ENCODE peak calls at places on chromosome 14, in ten cellular contexts. C is fibroblast of the aortic adventitia, B is PC-9, D is left ventricle myocardium inferior, H is mucosa of descending colon, E is suprapubic skin, K is cardiac fibroblast, W is epithelial cell of esophagus, U is right lobe of liver, I is AG09309. A is an unnamed sample.

GRCh38 chr14:20683896-20684661 is at the start of gene RNASE4:
- DNase-seq in K (peak; percentile 88), W (peak; percentile 85), I (peak; percentile 72), E (peak; percentile 94), H (peak; percentile 95), C (peak; percentile 93), D (peak; percentile 85), U (peak; percentile 93), B (peak; percentile 75), A (peak; percentile 92)

GRCh38 chr14:103382375-103382774 is 2.8 kb upstream of the MARK3 start:
- DNase-seq in K (peak; percentile 88), D (no peak), C (peak; percentile 71), B (no peak), H (no peak), U (no peak), I (no peak), W (peak; percentile 91), E (no peak), A (peak; percentile 76)

GRCh38 chr14:89681086-89682018 is 264.3 kb upstream of the FOXN3 start:
- DNase-seq in W (peak; percentile 9), C (no peak), H (no peak), U (no peak), B (no peak), I (no peak), K (no peak), D (no peak), E (no peak), A (no peak)

GRCh38 chr14:90511252-90511651 is 114.4 kb downstream of the CALM1 start:
- DNase-seq in C (no peak), H (no peak), U (no peak), B (no peak), I (no peak), E (no peak), K (no peak), D (no peak), W (no peak), A (no peak)

GRCh38 chr14:103204852-103205540 is 81.7 kb downstream of the TNFAIP2 start:
- DNase-seq in D (no peak), K (no peak), H (no peak), C (peak; percentile 65), U (no peak), E (no peak), W (peak; percentile 29), I (no peak), B (no peak), A (peak; percentile 30)

GRCh38 chr14:74417201-74417600 is 8.8 kb downstream of the SYNDIG1L start:
- DNase-seq in E (no peak), W (no peak), K (no peak), I (no peak), D (no peak), U (no peak), C (no peak), B (no peak), H (no peak), A (no peak)

GRCh38 chr14:85731198-85731597 is 201.3 kb downstream of the FLRT2 start:
- DNase-seq in K (peak; percentile 72), D (peak; percentile 35), E (no peak), I (no peak), B (no peak), U (no peak), W (no peak), C (peak; percentile 73), H (peak; percentile 11), A (peak; percentile 95)

GRCh38 chr14:24260026-24260779 is 2.8 kb downstream of the TGM1 start:
- DNase-seq in W (no peak), H (no peak), K (no peak), I (no peak), E (no peak), C (no peak), B (no peak), U (no peak), D (no peak), A (no peak)

GRCh38 chr14:101480747-101481530 is 80.4 kb upstream of the DIO3 start:
- DNase-seq in K (peak; percentile 54), H (no peak), U (peak; percentile 73), D (no peak), B (peak; percentile 45), W (peak; percentile 89), I (peak; percentile 33), C (peak; percentile 57), E (peak; percentile 67), A (peak; percentile 56)

GRCh38 chr14:104421401-104421821 is 158.2 kb upstream of the C14orf180 start:
- DNase-seq in I (no peak), H (no peak), W (no peak), K (no peak), U (peak; percentile 28), B (no peak), E (peak; percentile 66), C (no peak), D (no peak), A (no peak)

GRCh38 chr14:94113490-94113889 is 3.0 kb downstream of the IFI27 start:
- DNase-seq in E (no peak), C (peak; percentile 39), K (peak; percentile 31), H (peak; percentile 79), U (peak; percentile 83), W (peak; percentile 44), I (no peak), D (peak; percentile 63), B (no peak), A (peak; percentile 49)

GRCh38 chr14:47044841-47045240 is 393.3 kb upstream of the RPL10L start:
- DNase-seq in B (no peak), E (no peak), U (no peak), W (peak; percentile 53), H (no peak), D (no peak), C (no peak), I (no peak), K (no peak), A (no peak)
- TF ChIP-seq CTCF in B (no peak), E (no peak), U (no peak), W (peak; percentile 54), H (no peak), D (no peak), C (no peak), I (no peak), K (no peak), A (no peak)

GRCh38 chr14:78253986-78254385 is 83.8 kb downstream of the NRXN3 start:
- DNase-seq in K (peak; percentile 11), W (peak; percentile 92), E (no peak), H (no peak), C (peak; percentile 18), D (no peak), B (no peak), U (no peak), I (no peak), A (peak; percentile 92)
- H3K4me3 ChIP-seq in K (no peak overlapping the region), W (no peak overlapping the region), E (no peak overlapping the region), H (no peak overlapping the region), C (no peak overlapping the region), D (no peak overlapping the region), B (no peak overlapping the region), U (no peak overlapping the region), I (no peak overlapping the region), A (no peak overlapping the region)

GRCh38 chr14:61925732-61926445 is 163.7 kb downstream of the SNAPC1 start:
- DNase-seq in B (no peak), I (no peak), D (no peak), H (no peak), U (no peak), K (no peak), W (no peak), E (no peak), C (no peak), A (no peak)

GRCh38 chr14:61925043-61925442 is 162.8 kb downstream of the SNAPC1 start:
- DNase-seq in W (peak; percentile 70), H (peak; percentile 40), D (no peak), C (no peak), E (no peak), B (no peak), K (no peak), I (no peak), U (no peak), A (no peak)

GRCh38 chr14:61927015-61927414 is 164.8 kb downstream of the SNAPC1 start:
- DNase-seq in H (no peak), I (no peak), D (no peak), K (no peak), U (no peak), W (peak; percentile 83), B (peak; percentile 30), C (peak; percentile 20), E (no peak), A (no peak)

GRCh38 chr14:61927521-61927920 is 165.3 kb downstream of the SNAPC1 start:
- DNase-seq in E (no peak), I (no peak), W (peak; percentile 88), C (peak; percentile 19), U (no peak), H (no peak), B (peak; percentile 55), D (no peak), K (no peak), A (peak; percentile 19)

DNA sequence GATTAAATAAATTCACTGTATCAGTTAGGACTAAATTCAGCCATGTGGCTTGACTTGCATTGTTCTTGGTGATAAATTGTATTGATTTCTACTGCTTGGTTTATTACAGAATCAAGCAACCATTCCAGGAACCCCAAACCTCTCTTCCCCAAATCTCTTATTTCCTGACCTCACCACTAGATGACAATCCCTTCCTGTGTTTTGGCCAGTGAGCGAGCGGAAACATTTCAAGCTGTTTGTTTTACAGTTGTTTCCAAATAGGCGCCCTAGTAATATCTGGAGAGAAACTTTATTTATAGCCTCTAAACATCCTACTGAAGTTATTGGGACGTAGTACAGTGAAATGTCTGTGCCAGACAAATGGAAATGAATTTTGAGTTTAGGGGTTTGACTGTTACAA is 161.1 kb downstream of the SNAPC1 start:
- DNase-seq in E (no peak), B (no peak), W (peak; percentile 21), I (no peak), U (no peak), K (peak; percentile 3), H (no peak), C (peak; percentile 7), D (no peak), A (peak; percentile 18)
- TF ChIP-seq CTCF in E (no peak), B (no peak), W (peak; percentile 53), I (peak; percentile 85), U (no peak), K (peak; percentile 48), H (no peak), C (peak; percentile 8), D (peak; percentile 12), A (peak; percentile 25)

GRCh38 chr14:91946313-91947195 is 940 bp downstream of the FBLN5 start:
- DNase-seq in E (no peak), W (no peak), B (no peak), H (no peak), K (peak; percentile 53), U (no peak), D (no peak), I (no peak), C (peak; percentile 56), A (no peak)

GRCh38 chr14:91942946-91943345 is 4.5 kb downstream of the FBLN5 start:
- DNase-seq in U (no peak), C (no peak), W (no peak), E (no peak), B (no peak), K (no peak), D (no peak), H (no peak), I (no peak), A (no peak)

GRCh38 chr14:91947196-91948184 is at the start of gene FBLN5:
- DNase-seq in B (peak; percentile 17), C (peak; percentile 95), E (peak; percentile 88), K (peak; percentile 88), D (peak; percentile 74), H (peak; percentile 32), I (peak; percentile 74), W (peak; percentile 51), U (no peak), A (peak; percentile 93)

GRCh38 chr14:91942128-91942527 is 5.4 kb downstream of the FBLN5 start:
- DNase-seq in D (no peak), I (no peak), W (no peak), C (no peak), B (no peak), K (no peak), E (no peak), H (no peak), U (no peak), A (no peak)

GRCh38 chr14:91945776-91946305 is 1.7 kb downstream of the FBLN5 start:
- DNase-seq in H (no peak), K (peak; percentile 10), E (no peak), C (peak; percentile 46), W (no peak), U (no peak), I (no peak), D (no peak), B (no peak), A (no peak)
- H3K4me3 ChIP-seq in H (no peak overlapping the region), K (peak overlapping the region; percentile 51), E (peak overlapping the region; percentile 62), C (peak overlapping the region; percentile 84), W (no peak overlapping the region), U (peak overlapping the region; percentile 56), I (peak overlapping the region; percentile 83), D (peak overlapping the region; percentile 71), B (no peak overlapping the region), A (peak overlapping the region; percentile 96)